ENCODE peak calls at places on chromosomes 2 and 18, in ten cellular contexts. D is naive thymus-derived CD4-positive, alpha-beta T cell; R is AG09319; O is HS-5; U is foreskin fibroblast; W is stimulated activated CD4-positive, alpha-beta T cell treated with anti-CD3 and anti-CD28 coated beads, Interleukin-1b, Interleukin-23, amount 100 ng/mL, for 24 hours; Z is KG1; F is RWPE1; X is effector CD4-positive, alpha-beta T cell; S is fibroblast of the aortic adventitia. M is an unnamed sample.
A peak's percentile ranks its signal among the peaks of the same experiment; 100 is the strongest.

GRCh38 chr2:207054521-207054920 is 111.2 kb downstream of the KLF7 start:
- DNase-seq in D (no peak), R (no peak), O (no peak), U (peak; percentile 77), W (no peak), Z (no peak), F (no peak), X (no peak), S (peak; percentile 61), M (no peak)

GRCh38 chr18:7870855-7871254 is 303.7 kb downstream of the PTPRM start:
- DNase-seq in D (no peak), R (no peak), O (no peak), U (peak; percentile 71), W (no peak), Z (no peak), F (no peak), X (no peak), S (peak; percentile 13), M (no peak)

GRCh38 chr18:11047817-11048216 is 101.6 kb downstream of the PIEZO2 start:
- DNase-seq in D (no peak), R (no peak), O (no peak), U (no peak), W (no peak), Z (no peak), F (no peak), X (no peak), S (no peak), M (no peak)

GRCh38 chr2:241978670-241979069 is 109.1 kb downstream of the RTP5 start:
- DNase-seq in D (no peak), R (no peak), O (no peak), U (no peak), W (no peak), Z (no peak), F (no peak), X (no peak), S (no peak), M (no peak)

GRCh38 chr2:174681099-174681982 is 82.9 kb downstream of the CHRNA1 start:
- DNase-seq in D (no peak), R (no peak), O (no peak), U (peak; percentile 66), W (no peak), Z (no peak), F (no peak), X (no peak), S (peak; percentile 70), M (peak; percentile 26)

GRCh38 chr18:12041561-12041960 is 52.1 kb upstream of the ANKRD62 start:
- DNase-seq in D (no peak), R (peak; percentile 40), O (peak; percentile 60), U (peak; percentile 84), W (no peak), Z (no peak), F (peak; percentile 31), X (no peak), S (peak; percentile 79), M (no peak)

GRCh38 chr2:96523659-96524481 is 12.7 kb upstream of the ARID5A start:
- DNase-seq in D (no peak), R (no peak), O (peak; percentile 84), U (peak; percentile 96), W (no peak), Z (no peak), F (no peak), X (no peak), S (peak; percentile 54), M (no peak)

GRCh38 chr18:28088477-28088876 is 88.5 kb downstream of the CDH2 start:
- DNase-seq in D (no peak), R (no peak), O (no peak), U (no peak), W (no peak), Z (no peak), F (no peak), X (no peak), S (no peak), M (no peak)

GRCh38 chr2:143284087-143284675 is 155.0 kb downstream of the ARHGAP15 start:
- DNase-seq in D (no peak), R (peak; percentile 3), O (no peak), U (peak; percentile 47), W (no peak), Z (peak; percentile 16), F (peak; percentile 5), X (peak; percentile 12), S (peak; percentile 49), M (no peak)

GRCh38 chr18:3368193-3368592 is 81.8 kb upstream of the TGIF1 start:
- DNase-seq in D (no peak), R (peak; percentile 31), O (peak; percentile 58), U (peak; percentile 57), W (no peak), Z (no peak), F (peak; percentile 72), X (no peak), S (peak; percentile 94), M (no peak)

GRCh38 chr2:40935349-40935748 is 483.5 kb upstream of the SLC8A1 start:
- DNase-seq in D (no peak), R (no peak), O (no peak), U (no peak), W (no peak), Z (no peak), F (no peak), X (no peak), S (no peak), M (no peak)

GRCh38 chr2:26581991-26582842 is 58.9 kb downstream of the CIB4 start:
- DNase-seq in D (no peak), R (no peak), O (no peak), U (no peak), W (no peak), Z (no peak), F (no peak), X (no peak), S (no peak), M (no peak)

GRCh38 chr18:24734058-24734457 is 273.6 kb downstream of the HRH4 start:
- DNase-seq in D (no peak), R (no peak), O (no peak), U (peak; percentile 8), W (no peak), Z (no peak), F (no peak), X (no peak), S (peak; percentile 2), M (peak; percentile 34)

GRCh38 chr2:124670187-124670586 is 645.1 kb downstream of the CNTNAP5 start:
- DNase-seq in D (no peak), R (no peak), O (no peak), U (no peak), W (no peak), Z (no peak), F (no peak), X (no peak), S (no peak), M (no peak)

GRCh38 chr2:186136860-186137259 is 349.2 kb upstream of the ZC3H15 start:
- DNase-seq in D (no peak), R (no peak), O (no peak), U (no peak), W (no peak), Z (no peak), F (no peak), X (no peak), S (no peak), M (no peak)

GRCh38 chr18:32454667-32455066 is 16.0 kb downstream of the GAREM1 start:
- DNase-seq in D (no peak), R (no peak), O (no peak), U (peak; percentile 53), W (no peak), Z (no peak), F (no peak), X (no peak), S (peak; percentile 11), M (no peak)

GRCh38 chr2:103669579-103669978 is 907.7 kb downstream of the TMEM182 start:
- DNase-seq in D (no peak), R (no peak), O (no peak), U (no peak), W (no peak), Z (no peak), F (no peak), X (no peak), S (no peak), M (no peak)

GRCh38 chr2:46849080-46849715 is 66.4 kb downstream of the MCFD2 start:
- DNase-seq in D (no peak), R (no peak), O (no peak), U (no peak), W (no peak), Z (no peak), F (no peak), X (no peak), S (peak; percentile 94), M (peak; percentile 58)

GRCh38 chr2:201880620-201881381 is 74.5 kb downstream of the CDK15 start:
- DNase-seq in D (no peak), R (no peak), O (no peak), U (peak; percentile 86), W (no peak), Z (no peak), F (no peak), X (no peak), S (peak; percentile 64), M (no peak)

GRCh38 chr18:3526421-3527354 is 76.7 kb downstream of the TGIF1 start:
- DNase-seq in D (no peak), R (no peak), O (no peak), U (peak; percentile 82), W (no peak), Z (peak; percentile 33), F (no peak), X (no peak), S (no peak), M (no peak)

GRCh38 chr2:45345331-45346305 is 265.4 kb downstream of the SRBD1 start:
- DNase-seq in D (no peak), R (no peak), O (no peak), U (no peak), W (no peak), Z (no peak), F (no peak), X (no peak), S (no peak), M (peak; percentile 2)

GRCh38 chr2:227503433-227504406 is 31.8 kb downstream of the AGFG1 start:
- DNase-seq in D (no peak), R (peak; percentile 18), O (peak; percentile 88), U (peak; percentile 87), W (no peak), Z (no peak), F (peak; percentile 48), X (no peak), S (peak; percentile 65), M (peak; percentile 70)

GRCh38 chr2:184030978-184031377 is 567.4 kb upstream of the ZNF804A start:
- DNase-seq in D (no peak), R (no peak), O (no peak), U (no peak), W (no peak), Z (no peak), F (no peak), X (no peak), S (no peak), M (no peak)

GRCh38 chr18:58769321-58769720 is 95.4 kb upstream of the ZNF532 start:
- DNase-seq in D (no peak), R (no peak), O (no peak), U (no peak), W (no peak), Z (no peak), F (no peak), X (no peak), S (no peak), M (no peak)

GRCh38 chr2:196200557-196200956 is 29.2 kb upstream of the STK17B start:
- DNase-seq in D (no peak), R (no peak), O (no peak), U (no peak), W (no peak), Z (no peak), F (no peak), X (no peak), S (no peak), M (no peak)

GRCh38 chr2:236215196-236215595 is 47.0 kb upstream of the GBX2 start:
- DNase-seq in D (no peak), R (no peak), O (no peak), U (no peak), W (no peak), Z (no peak), F (peak; percentile 20), X (no peak), S (no peak), M (no peak)

GRCh38 chr2:200337621-200338020 is 31.1 kb downstream of the SPATS2L start:
- DNase-seq in D (no peak), R (no peak), O (no peak), U (no peak), W (no peak), Z (no peak), F (no peak), X (no peak), S (no peak), M (no peak)

GRCh38 chr2:62452701-62453449 is 53.1 kb downstream of the TMEM17 start:
- DNase-seq in D (no peak), R (no peak), O (no peak), U (no peak), W (no peak), Z (no peak), F (no peak), X (no peak), S (no peak), M (no peak)

M was measured in mucosa of gallbladder.